ENCODE peak calls at places on chromosome X, in ten cellular contexts. E, G, B, P, D, O, J, M, Y and R are unnamed samples.

GRCh38 chrX:154549766-154550165 is 2.3 kb downstream of the IKBKG start:
- DNase-seq in M (no peak), D (no peak), B (peak; percentile 40), J (peak; percentile 74), Y (no peak), G (no peak), O (no peak), E (no peak), P (no peak), R (no peak)

GRCh38 chrX:17968367-17968766 is 107.3 kb upstream of the RAI2 start:
- DNase-seq in O (no peak), M (no peak), P (no peak), D (no peak), E (no peak), J (no peak), Y (no peak), G (no peak), B (no peak), R (no peak)

GRCh38 chrX:71326394-71326793 is 24.8 kb downstream of the ITGB1BP2 start:
- DNase-seq in J (no peak), O (no peak), G (no peak), E (no peak), P (no peak), D (no peak), B (no peak), Y (no peak), M (no peak), R (no peak)

GRCh38 chrX:10235851-10236250 is 79.1 kb downstream of the CLCN4 start:
- DNase-seq in B (peak; percentile 38), D (no peak), Y (no peak), E (no peak), P (no peak), M (no peak), G (no peak), O (no peak), J (peak; percentile 76), R (no peak)

GRCh38 chrX:84737471-84737871 is 235.2 kb upstream of the HDX start:
- DNase-seq in G (no peak), P (no peak), J (peak; percentile 79), M (no peak), O (no peak), D (no peak), Y (no peak), E (peak; percentile 51), B (no peak), R (no peak)

GRCh38 chrX:1516596-1517104 is 20.3 kb downstream of the P2RY8 start:
- DNase-seq in O (no peak), P (no peak), D (no peak), E (no peak), G (no peak), J (no peak), M (no peak), Y (no peak), B (no peak), R (no peak)

GRCh38 chrX:26918633-26919032 is 544.5 kb downstream of the PPP4R3C start:
- DNase-seq in P (no peak), O (no peak), B (no peak), J (peak; percentile 49), Y (peak; percentile 15), G (no peak), M (peak; percentile 6), D (peak; percentile 46), E (no peak), R (no peak)

GRCh38 chrX:29155286-29155685 is 568.0 kb downstream of the IL1RAPL1 start:
- DNase-seq in G (no peak), Y (no peak), J (no peak), B (no peak), E (no peak), O (no peak), D (no peak), M (no peak), P (no peak), R (no peak)

GRCh38 chrX:122913764-122914163 is 270.3 kb upstream of the GRIA3 start:
- DNase-seq in B (no peak), Y (no peak), P (no peak), J (no peak), M (no peak), O (no peak), E (no peak), G (no peak), D (no peak), R (no peak)

GRCh38 chrX:109872021-109872730 is 130.7 kb upstream of the TMEM164 start:
- DNase-seq in B (no peak), M (no peak), E (no peak), P (no peak), Y (no peak), O (no peak), G (no peak), J (peak; percentile 8), D (no peak), R (no peak)

GRCh38 chrX:24494544-24495113 is 29.5 kb downstream of the PDK3 start:
- DNase-seq in B (peak; percentile 62), D (peak; percentile 23), P (no peak), Y (no peak), E (peak; percentile 41), J (peak; percentile 82), M (no peak), G (no peak), O (peak; percentile 4), R (no peak)

GRCh38 chrX:135089126-135089525 is 31.2 kb downstream of the ETDB start:
- DNase-seq in O (no peak), G (no peak), B (no peak), Y (no peak), M (no peak), E (no peak), D (no peak), P (no peak), J (no peak), R (no peak)

GRCh38 chrX:72309297-72310071 is 3.8 kb upstream of the CITED1 start:
- DNase-seq in G (no peak), B (no peak), D (no peak), O (no peak), M (no peak), J (no peak), E (no peak), P (no peak), Y (no peak), R (no peak)

GRCh38 chrX:129493643-129494042 is 29.6 kb downstream of the SMARCA1 start:
- DNase-seq in J (peak; percentile 66), Y (no peak), P (no peak), B (peak; percentile 75), O (no peak), G (no peak), E (no peak), D (no peak), M (no peak), R (no peak)

GRCh38 chrX:39856472-39857121 is 241.2 kb downstream of the BCOR start:
- DNase-seq in B (no peak), O (no peak), M (no peak), G (no peak), E (no peak), J (no peak), D (no peak), P (no peak), Y (no peak), R (no peak)

GRCh38 chrX:136061302-136061701 is 76.1 kb downstream of the SLC9A6 start:
- DNase-seq in D (no peak), E (no peak), M (no peak), O (no peak), B (no peak), J (no peak), Y (no peak), G (no peak), P (no peak), R (no peak)

GRCh38 chrX:13220916-13221315 is 98.9 kb downstream of the ATXN3L start:
- DNase-seq in J (peak; percentile 95), G (no peak), M (peak; percentile 8), Y (no peak), B (peak; percentile 76), D (no peak), E (no peak), O (no peak), P (no peak), R (no peak)

GRCh38 chrX:418927-419729 is 32.4 kb upstream of the PPP2R3B start:
- DNase-seq in G (peak; percentile 90), J (no peak), D (peak; percentile 59), B (no peak), P (no peak), O (no peak), E (no peak), Y (no peak), M (no peak), R (no peak)

GRCh38 chrX:1657367-1658082 is 42.7 kb downstream of the ASMT start:
- DNase-seq in B (no peak), O (no peak), E (no peak), D (no peak), Y (no peak), M (no peak), J (peak; percentile 28), P (no peak), G (peak; percentile 60), R (no peak)

GRCh38 chrX:144896323-144896722 is 351.0 kb upstream of the SPANXN1 start:
- DNase-seq in O (no peak), P (no peak), E (no peak), M (peak; percentile 10), Y (no peak), B (peak; percentile 3), G (no peak), J (peak; percentile 2), D (no peak), R (no peak)

GRCh38 chrX:74242050-74242449 is 61.9 kb upstream of the ZCCHC13 start:
- DNase-seq in Y (no peak), G (no peak), E (no peak), P (no peak), J (peak; percentile 87), B (peak; percentile 62), O (no peak), M (no peak), D (no peak), R (no peak)

GRCh38 chrX:2442694-2443093 is 58.1 kb downstream of the DHRSX start:
- DNase-seq in B (no peak), G (no peak), M (no peak), E (no peak), P (no peak), J (no peak), Y (no peak), D (no peak), O (no peak), R (no peak)

GRCh38 chrX:46572295-46572936 is 1.1 kb upstream of the CHST7 start:
- DNase-seq in B (peak; percentile 11), D (no peak), J (no peak), E (no peak), P (no peak), G (no peak), O (no peak), M (no peak), Y (no peak), R (no peak)